ENCODE peak calls at places on chromosomes 13 and 19, in four cellular contexts. N, K, B and F are unnamed samples.

GRCh38 chr13:60226507-60226906 is 62.8 kb upstream of the DIAPH3 start:
- DNase-seq in N (peak), B (no peak), K (peak), F (peak)

GRCh38 chr19:9381367-9381785 is 18.6 kb downstream of the ZNF177 start:
- DNase-seq in B (no peak), N (no peak), K (no peak), F (no peak)

GRCh38 chr19:2040647-2041435 is 10.2 kb downstream of the MKNK2 start:
- DNase-seq in K (no peak), N (no peak), B (no peak), F (no peak)

GRCh38 chr19:52942371-52943133 is 19.3 kb upstream of the ZNF888 start:
- DNase-seq in N (peak), B (no peak), K (peak), F (peak)

GRCh38 chr19:50486823-50487515 is 10.3 kb upstream of the GARIN5A start:
- DNase-seq in K (peak), N (no peak), B (no peak), F (peak)

GRCh38 chr19:1407662-1408299 is 395 bp downstream of the DAZAP1 start:
- DNase-seq in K (no peak), B (no peak), N (peak), F (no peak)

GRCh38 chr19:8575467-8575997 is 1.7 kb downstream of the MYO1F start:
- DNase-seq in K (peak), B (no peak), N (peak), F (peak)

GRCh38 chr13:87923713-87924112 is 252.5 kb downstream of the SLITRK5 start:
- DNase-seq in B (no peak), K (no peak), N (no peak), F (no peak)

GRCh38 chr13:97226788-97227627 is 4.9 kb downstream of the MBNL2 start:
- DNase-seq in B (no peak), K (peak), N (peak), F (no peak)

GRCh38 chr19:6481541-6482342 is at the start of gene DENND1C:
- DNase-seq in N (peak), B (no peak), K (peak), F (no peak)

GRCh38 chr19:43606569-43607229 is 5.2 kb upstream of the SRRM5 start:
- DNase-seq in N (no peak), B (no peak), K (no peak), F (no peak)

GRCh38 chr13:103188688-103189326 is 122.6 kb upstream of the SLC10A2 start:
- DNase-seq in B (peak), N (no peak), K (no peak), F (peak)

GRCh38 chr13:113425931-113426590 is 27.2 kb downstream of the ADPRHL1 start:
- DNase-seq in N (no peak), K (no peak), B (no peak), F (peak)

GRCh38 chr13:69291292-69291906 is 816.2 kb upstream of the ATXN8OS start:
- DNase-seq in N (no peak), B (no peak), K (no peak), F (no peak)

GRCh38 chr13:51619614-51620013 is 35.4 kb downstream of the WDFY2 start:
- DNase-seq in B (peak), K (no peak), N (no peak), F (peak)

GRCh38 chr13:110309661-110310524 is 2.8 kb downstream of the COL4A2 start:
- DNase-seq in K (no peak), N (no peak), B (no peak), F (no peak)

GRCh38 chr13:101556676-101557121 is 104.2 kb downstream of the ITGBL1 start:
- DNase-seq in B (no peak), N (no peak), K (no peak), F (peak)

GRCh38 chr13:31227063-31227462 is 27.3 kb downstream of the B3GLCT start:
- DNase-seq in K (no peak), N (no peak), B (no peak), F (no peak)

GRCh38 chr19:45995715-45996385 is 583 bp downstream of the CCDC61 start:
- DNase-seq in N (no peak), K (no peak), B (no peak), F (peak)

GRCh38 chr19:58571575-58571947 is 1.6 kb downstream of the MZF1 start:
- DNase-seq in B (no peak), K (peak), N (peak), F (no peak)

GRCh38 chr13:41917641-41918040 is 43.3 kb downstream of the VWA8 start:
- DNase-seq in B (no peak), N (no peak), K (no peak), F (peak)

GRCh38 chr13:60448907-60449510 is 52.0 kb downstream of the TDRD3 start:
- DNase-seq in K (peak), B (peak), N (no peak), F (peak)

GRCh38 chr19:45376045-45376724 is 5.8 kb upstream of the ERCC2 start:
- DNase-seq in B (peak), N (no peak), K (no peak), F (peak)

GRCh38 chr19:38556521-38557174 is 61.1 kb downstream of the MAP4K1 start:
- DNase-seq in B (no peak), K (no peak), N (no peak), F (no peak)

GRCh38 chr19:29532956-29533355 is 7.2 kb downstream of the VSTM2B start:
- DNase-seq in N (no peak), B (no peak), K (no peak), F (no peak)

GRCh38 chr13:72453161-72453560 is 274.3 kb downstream of the MZT1 start:
- DNase-seq in N (no peak), K (no peak), B (no peak), F (no peak)

GRCh38 chr13:87331178-87331577 is 340.0 kb upstream of the SLITRK5 start:
- DNase-seq in K (no peak), N (no peak), B (peak), F (no peak)

GRCh38 chr13:114064516-114065140 is 67.8 kb downstream of the RASA3 start:
- DNase-seq in B (no peak), K (no peak), N (peak), F (peak)

GRCh38 chr13:67408823-67409222 is 178.7 kb upstream of the PCDH9 start:
- DNase-seq in K (no peak), N (no peak), B (no peak), F (no peak)

GRCh38 chr13:110409581-110409992 is 102.5 kb downstream of the COL4A2 start:
- DNase-seq in K (no peak), B (peak), N (no peak), F (no peak)

GRCh38 chr13:94112227-94112626 is 367.3 kb downstream of the DCT start:
- DNase-seq in K (peak), N (no peak), B (peak), F (peak)
- TF ChIP-seq CTCF in K (no peak), N (no peak), B (no peak), F (no peak)

GRCh38 chr13:39417643-39418042 is 185.3 kb downstream of the LHFPL6 start:
- DNase-seq in B (peak), N (no peak), K (no peak), F (peak)

GRCh38 chr13:39415003-39415402 is 188.0 kb downstream of the LHFPL6 start:
- DNase-seq in K (no peak), B (peak), N (no peak), F (peak)

GRCh38 chr13:39417131-39417530 is 185.9 kb downstream of the LHFPL6 start:
- DNase-seq in B (no peak), N (no peak), K (no peak), F (no peak)

GRCh38 chr13:39414339-39414738 is 188.7 kb downstream of the LHFPL6 start:
- DNase-seq in K (no peak), N (no peak), B (no peak), F (no peak)

DNA sequence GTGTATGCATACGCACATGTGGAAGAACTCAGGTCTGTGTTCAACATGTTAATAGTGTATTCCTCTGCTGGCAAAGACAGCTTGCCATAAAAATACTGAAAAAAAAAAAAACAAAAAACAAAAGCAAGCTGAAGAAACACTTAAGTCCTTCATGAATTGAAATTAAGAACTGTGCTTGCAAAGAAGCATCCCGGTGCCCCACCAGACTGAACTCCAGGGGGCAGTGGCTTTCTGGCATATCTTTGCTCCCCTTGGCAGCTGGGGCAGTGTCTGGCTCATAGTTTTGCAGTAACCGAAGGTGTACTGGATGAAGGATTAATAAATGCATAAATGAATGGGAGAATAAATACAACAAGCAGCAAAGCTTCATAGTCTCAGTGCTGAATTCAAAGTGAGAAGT is 187.6 kb downstream of the LHFPL6 start:
- DNase-seq in N (no peak), B (no peak), K (peak), F (peak)
- TF ChIP-seq CTCF in N (peak), B (peak), K (no peak), F (peak)

DNA sequence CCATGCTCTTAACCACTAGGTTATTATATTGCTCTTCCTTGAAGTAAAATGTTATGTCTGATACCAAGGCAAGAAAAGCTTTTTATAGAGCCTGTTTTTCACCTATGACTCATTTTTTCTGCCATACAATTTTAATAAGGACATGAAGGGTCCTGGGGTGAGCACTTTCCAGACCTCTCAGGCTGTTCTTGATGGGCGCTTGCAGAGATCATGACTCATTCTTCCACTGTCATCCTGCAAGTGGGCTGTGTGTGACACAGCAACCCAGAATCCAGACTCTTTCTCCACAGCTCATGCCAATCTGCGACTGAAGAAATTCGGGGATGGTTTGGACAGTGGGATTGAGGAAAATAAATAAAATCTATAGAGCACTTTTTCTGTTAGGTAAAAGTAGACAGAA is 506.7 kb upstream of the NBEA start:
- DNase-seq in N (no peak), B (no peak), K (no peak), F (no peak)
- TF ChIP-seq CTCF in N (no peak), B (no peak), K (no peak), F (no peak)

GRCh38 chr13:22275393-22275792 is 604.5 kb downstream of the FGF9 start:
- DNase-seq in B (no peak), K (no peak), N (no peak), F (no peak)

GRCh38 chr13:22278336-22278929 is 607.6 kb downstream of the FGF9 start:
- DNase-seq in B (no peak), N (peak), K (peak), F (peak)
- TF ChIP-seq CTCF in B (no peak), N (peak), K (no peak), F (peak)

GRCh38 chr19:10388957-10389356 is 8.6 kb upstream of the TYK2 start:
- DNase-seq in B (peak), N (peak), K (peak), F (peak)

GRCh38 chr19:10392120-10392519 is 11.2 kb downstream of the CDC37 start:
- DNase-seq in B (no peak), K (no peak), N (no peak), F (no peak)

GRCh38 chr19:10390652-10391286 is 10.4 kb upstream of the TYK2 start:
- DNase-seq in N (peak), K (peak), B (peak), F (peak)

GRCh38 chr19:10393137-10393536 is 10.2 kb downstream of the CDC37 start:
- DNase-seq in N (no peak), B (no peak), K (no peak), F (no peak)

DNA sequence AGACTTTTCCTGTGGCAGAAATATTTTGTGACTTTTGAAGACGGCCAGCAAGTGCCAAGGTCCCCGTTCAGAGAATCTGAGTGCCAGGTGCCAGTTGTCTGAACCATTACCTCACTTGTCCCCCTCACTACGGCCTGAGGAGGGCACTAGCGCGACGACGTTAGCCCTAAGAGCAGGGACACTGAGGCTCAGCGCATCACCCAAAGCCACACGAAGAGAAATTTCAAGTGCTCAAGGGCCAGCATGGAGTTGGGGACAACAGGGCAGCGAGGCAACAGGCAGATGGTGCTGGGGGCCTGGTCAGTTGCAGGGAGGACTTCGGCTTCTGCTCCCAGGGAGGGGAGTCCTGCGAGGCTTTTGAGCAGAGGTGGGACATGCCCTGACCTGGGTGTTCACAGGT is 9.5 kb upstream of the TYK2 start:
- DNase-seq in N (no peak), K (no peak), B (no peak), F (no peak)
- TF ChIP-seq CTCF in N (no peak), K (no peak), B (peak), F (peak)

GRCh38 chr13:39406688-39407087 is 196.3 kb downstream of the LHFPL6 start:
- DNase-seq in N (no peak), B (no peak), K (no peak), F (no peak)
- TF ChIP-seq CTCF in N (no peak), B (no peak), K (no peak), F (peak)

GRCh38 chr19:33191501-33191900 is 2.6 kb upstream of the LRP3 start:
- DNase-seq in K (no peak), N (no peak), B (no peak), F (no peak)

GRCh38 chr19:33194527-33194883 is 375 bp downstream of the LRP3 start:
- DNase-seq in K (no peak), B (no peak), N (no peak), F (no peak)

GRCh38 chr19:33193269-33193863 is 764 bp upstream of the LRP3 start:
- DNase-seq in B (no peak), K (no peak), N (no peak), F (no peak)

GRCh38 chr19:33193864-33194362 is at the start of gene LRP3:
- DNase-seq in N (peak), K (peak), B (no peak), F (peak)

DNA sequence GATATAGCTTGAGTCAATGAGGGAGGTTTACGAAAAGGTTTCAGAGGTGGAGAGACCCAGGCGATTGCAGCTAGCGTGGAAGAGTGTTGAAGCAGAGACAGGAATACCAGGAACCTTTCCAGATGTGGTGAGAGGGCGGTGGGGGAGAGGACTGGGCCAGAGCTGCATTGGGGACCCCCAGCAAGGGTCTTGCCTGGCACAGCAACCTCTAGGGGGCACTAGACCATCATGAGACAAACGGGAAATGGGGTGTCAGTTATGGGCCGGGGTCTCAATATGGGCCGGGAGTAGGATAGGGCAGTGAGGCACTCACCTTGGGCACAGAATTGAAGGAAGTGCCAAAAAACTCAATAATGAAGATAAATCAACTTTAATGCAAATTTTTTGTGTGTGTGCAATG is 2.1 kb upstream of the LRP3 start:
- DNase-seq in K (no peak), B (no peak), N (no peak), F (no peak)
- TF ChIP-seq CTCF in K (no peak), B (peak), N (no peak), F (no peak)